ENCODE peak calls at places on chromosomes 4 and X, in six cellular contexts. D is NT2/D1, G is SJSA1, I is H1, Y is GM23248, Z is IMR-90. A is an unnamed sample.

GRCh38 chrX:120761810-120762209 is 113.9 kb downstream of the CT47B1 start:
- DNase-seq in Z (peak; percentile 5), Y (peak; percentile 87), I (no peak), D (no peak), G (no peak), A (no peak)

GRCh38 chr4:111678466-111678865 is 466.8 kb upstream of the FAM241A start:
- DNase-seq in Y (peak; percentile 98), D (no peak), I (no peak), G (peak; percentile 42), Z (peak; percentile 27), A (no peak)

GRCh38 chr4:63296773-63297172 is 1112.5 kb downstream of the TECRL start:
- DNase-seq in G (no peak), Z (no peak), Y (no peak), I (no peak), D (no peak), A (no peak)

GRCh38 chrX:136202889-136203288 is 48.3 kb downstream of the MAP7D3 start:
- DNase-seq in D (no peak), Z (peak; percentile 30), Y (peak; percentile 54), I (no peak), G (no peak), A (no peak)

GRCh38 chr4:75990129-75990528 is 616 bp downstream of the SDAD1 start:
- DNase-seq in Y (peak; percentile 42), I (no peak), D (no peak), G (peak; percentile 22), Z (peak; percentile 15), A (no peak)

GRCh38 chr4:165584916-165585315 is 206.1 kb downstream of the CPE start:
- DNase-seq in I (no peak), G (no peak), Y (no peak), Z (no peak), D (no peak), A (no peak)

GRCh38 chrX:107734646-107735045 is 40.9 kb downstream of the TSC22D3 start:
- DNase-seq in I (no peak), Y (no peak), Z (no peak), G (no peak), D (no peak), A (no peak)

GRCh38 chr4:138028923-138029322 is 213.2 kb downstream of the SLC7A11 start:
- DNase-seq in I (no peak), Z (no peak), Y (no peak), D (no peak), G (no peak), A (no peak)

GRCh38 chr4:86818845-86819244 is 30.3 kb downstream of the SLC10A6 start:
- DNase-seq in Y (no peak), D (no peak), Z (no peak), G (no peak), I (no peak), A (no peak)

GRCh38 chrX:71128915-71129765 is 10.7 kb downstream of the MED12 start:
- DNase-seq in Z (peak; percentile 54), Y (peak; percentile 46), G (no peak), I (peak; percentile 76), D (no peak), A (peak; percentile 83)

GRCh38 chrX:119617511-119618164 is 11.4 kb upstream of the NKRF start:
- DNase-seq in G (no peak), I (no peak), D (no peak), Z (no peak), Y (no peak), A (peak; percentile 90)

GRCh38 chr4:106238819-106239420 is 77.1 kb downstream of the TBCK start:
- DNase-seq in Z (peak; percentile 34), G (peak; percentile 25), Y (peak; percentile 59), I (peak; percentile 47), D (no peak), A (peak; percentile 67)

GRCh38 chrX:11437642-11438379 is 144.6 kb downstream of the AMELX start:
- DNase-seq in Y (peak; percentile 77), G (peak; percentile 0), Z (peak; percentile 55), D (no peak), I (no peak), A (no peak)

GRCh38 chr4:64105903-64106302 is 303.3 kb downstream of the TECRL start:
- DNase-seq in I (no peak), Z (no peak), Y (no peak), G (no peak), D (no peak), A (no peak)

GRCh38 chrX:45472968-45473367 is 272.3 kb upstream of the DIPK2B start:
- DNase-seq in Y (peak; percentile 66), I (no peak), G (peak; percentile 2), Z (peak; percentile 68), D (no peak), A (no peak)
- H3K4me3 ChIP-seq in Y (peak overlapping the region; percentile 64), I (no peak overlapping the region), G (no peak overlapping the region), Z (no peak overlapping the region), D (no peak overlapping the region), A (no peak overlapping the region)

GRCh38 chr4:24928708-24929107 is 15.9 kb upstream of the CCDC149 start:
- DNase-seq in G (no peak), I (no peak), Z (no peak), Y (no peak), D (no peak), A (no peak)

GRCh38 chr4:24930136-24930535 is 17.3 kb upstream of the CCDC149 start:
- DNase-seq in G (no peak), I (no peak), Z (no peak), Y (peak; percentile 36), D (no peak), A (no peak)

GRCh38 chr4:24932831-24933230 is 20.0 kb upstream of the CCDC149 start:
- DNase-seq in Y (peak; percentile 48), G (no peak), I (no peak), D (no peak), Z (peak; percentile 38), A (no peak)

GRCh38 chr4:24937176-24937575 is 24.3 kb upstream of the CCDC149 start:
- DNase-seq in Y (no peak), I (no peak), G (no peak), Z (no peak), D (no peak), A (no peak)

DNA sequence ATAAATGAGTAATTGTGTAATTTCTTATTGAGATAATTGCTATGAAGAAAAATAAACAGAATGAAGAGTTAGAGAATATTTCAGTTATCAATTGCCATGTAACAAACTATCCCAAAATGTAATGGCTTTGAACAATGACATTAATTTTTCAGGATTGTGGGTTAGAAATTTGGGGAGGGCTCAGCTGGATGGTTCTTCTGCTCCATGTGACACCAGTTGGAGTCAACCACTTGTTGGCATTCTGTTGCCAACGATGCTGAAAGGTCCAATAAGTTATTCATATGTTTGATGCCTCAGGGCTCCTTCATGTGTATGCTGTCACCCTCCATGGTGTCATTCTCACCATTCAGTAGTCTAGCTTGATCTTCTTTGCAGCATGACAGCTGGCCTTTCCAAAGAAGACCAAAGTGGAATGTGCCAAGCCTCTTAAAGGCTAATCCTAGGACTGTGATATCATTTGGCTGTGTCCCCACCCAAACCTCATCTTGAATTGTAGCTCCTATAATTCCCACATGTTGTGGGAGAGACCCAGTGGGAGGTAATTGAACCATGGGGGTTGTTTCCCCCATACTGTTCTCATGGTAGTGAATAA is 20.9 kb upstream of the CCDC149 start:
- DNase-seq in Z (no peak), I (no peak), D (no peak), G (no peak), Y (no peak), A (no peak)
- H3K9me3 ChIP-seq in Z (peaks cover 11% of the 10 kb centered on the region), I (peaks cover 32% of the 10 kb centered on the region), D (peaks cover 30% of the 10 kb centered on the region), G (no peaks in the 10 kb centered on the region), Y (no peaks in the 10 kb centered on the region), A (no peaks in the 10 kb centered on the region)

GRCh38 chr4:36337665-36338064 is 56.2 kb downstream of the DTHD1 start:
- DNase-seq in D (no peak), Z (no peak), Y (no peak), I (no peak), G (no peak), A (no peak)
- H3K27me3 ChIP-seq in D (no peaks in the 10 kb centered on the region), Z (no peaks in the 10 kb centered on the region), Y (no peaks in the 10 kb centered on the region), I (no peaks in the 10 kb centered on the region), G (no peaks in the 10 kb centered on the region), A (no peaks in the 10 kb centered on the region)

DNA sequence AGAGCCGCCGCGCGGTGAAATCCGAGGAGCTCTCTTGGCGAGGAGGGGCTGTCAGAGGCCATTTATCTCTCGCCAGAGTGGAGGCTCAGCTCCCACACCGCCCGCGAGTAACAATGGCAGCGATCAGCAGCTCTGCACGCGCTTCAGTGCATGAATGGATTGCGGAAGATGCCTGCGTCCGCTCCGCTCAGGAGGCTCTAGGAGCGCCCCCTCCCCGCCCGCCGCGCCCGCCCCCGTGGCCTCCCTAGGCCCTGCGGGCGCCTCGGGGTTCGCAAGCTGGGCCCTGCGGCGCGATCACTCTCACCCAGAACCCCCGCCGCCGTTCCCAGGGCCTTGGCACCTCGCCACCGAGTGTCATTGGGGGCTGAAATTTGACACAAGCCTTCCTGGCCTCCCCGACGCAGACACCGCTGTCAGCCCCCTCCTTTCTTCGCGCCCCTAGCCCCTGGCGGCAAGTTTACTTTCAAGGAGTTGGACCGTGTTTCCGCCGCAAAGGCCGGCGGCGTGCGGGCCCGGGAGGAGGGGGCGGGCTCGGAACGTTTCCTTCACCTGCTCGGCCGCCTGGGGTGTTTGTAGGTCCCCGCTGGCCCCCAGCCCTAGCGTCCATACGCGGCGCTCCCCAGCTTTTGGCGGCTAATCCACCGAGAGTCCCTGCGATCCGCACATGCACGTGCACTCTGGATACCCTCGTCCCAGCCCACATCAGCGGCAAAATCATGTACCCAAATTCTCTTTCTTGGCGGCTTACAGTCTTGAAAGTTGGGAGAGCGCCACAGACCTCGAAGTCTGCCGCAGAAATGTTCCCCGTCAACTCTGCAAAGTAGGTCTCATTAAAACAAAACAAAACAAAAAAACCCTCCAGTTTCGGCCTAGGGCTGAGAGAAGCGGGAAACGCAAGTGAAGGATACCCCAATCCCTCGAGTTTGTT is 49.0 kb upstream of the BCOR start:
- DNase-seq in D (no peak), G (no peak), Y (peak; percentile 67), Z (peak; percentile 46), I (peak; percentile 59), A (peak; percentile 52)
- H3K4me3 ChIP-seq in D (peak overlapping the region; percentile 58), G (peak overlapping the region; percentile 17), Y (peak overlapping the region; percentile 77), Z (peak overlapping the region; percentile 46), I (peak overlapping the region; percentile 52), A (peak overlapping the region; percentile 47)

DNA sequence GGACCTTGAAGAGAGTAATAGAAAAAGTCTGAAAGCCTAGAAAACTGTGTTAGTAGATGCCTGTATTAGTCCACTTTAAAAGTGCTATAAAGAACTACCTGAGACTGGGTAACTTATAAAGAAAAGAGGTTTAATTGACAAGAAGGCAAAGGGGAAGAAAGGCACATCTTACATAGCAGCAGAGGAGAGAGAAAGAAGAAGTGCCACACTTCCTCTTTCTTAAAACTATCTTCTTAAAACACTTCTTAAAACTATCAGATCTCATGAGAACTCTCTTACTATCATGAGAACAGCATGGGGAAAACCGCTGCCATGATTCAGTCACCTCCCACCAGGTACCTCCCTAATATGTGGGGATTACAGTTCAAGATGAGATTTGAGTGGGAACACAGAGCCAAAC is 18.8 kb upstream of the COL25A1 start:
- DNase-seq in Z (no peak), I (no peak), D (no peak), G (no peak), Y (no peak), A (no peak)
- H3K9me3 ChIP-seq in Z (peaks cover 3% of the 10 kb centered on the region), I (peaks cover 12% of the 10 kb centered on the region), D (peaks cover 23% of the 10 kb centered on the region), G (no peaks in the 10 kb centered on the region), Y (no peaks in the 10 kb centered on the region), A (peaks cover 5% of the 10 kb centered on the region)

GRCh38 chrX:12564221-12564620 is 227.0 kb upstream of the PRPS2 start:
- DNase-seq in Y (no peak), D (no peak), I (no peak), Z (no peak), G (no peak), A (no peak)
- H3K27me3 ChIP-seq in Y (no peaks in the 10 kb centered on the region), D (no peaks in the 10 kb centered on the region), I (no peaks in the 10 kb centered on the region), Z (no peaks in the 10 kb centered on the region), G (no peaks in the 10 kb centered on the region), A (no peaks in the 10 kb centered on the region)

GRCh38 chr4:101346562-101347266 is 612 bp downstream of the PPP3CA start:
- DNase-seq in D (no peak), Z (peak; percentile 53), I (peak; percentile 70), Y (peak; percentile 84), G (peak; percentile 89), A (peak; percentile 38)
- H3K4me3 ChIP-seq in D (peak overlapping the region; percentile 70), Z (peak overlapping the region; percentile 94), I (peak overlapping the region; percentile 71), Y (peak overlapping the region; percentile 96), G (peak overlapping the region; percentile 94), A (peak overlapping the region; percentile 78)

GRCh38 chr4:173517781-173518371 is 12.2 kb downstream of the HAND2 start:
- DNase-seq in G (no peak), I (peak; percentile 75), Y (no peak), D (no peak), Z (no peak), A (no peak)
- H3K9me3 ChIP-seq in G (peaks cover 2% of the 10 kb centered on the region), I (no peaks in the 10 kb centered on the region), Y (no peaks in the 10 kb centered on the region), D (no peaks in the 10 kb centered on the region), Z (peaks cover 11% of the 10 kb centered on the region), A (no peaks in the 10 kb centered on the region)

A was measured in HAP-1.